ENCODE peak calls at places on chromosomes 16 and 17, in eight cellular contexts. One of them, this sample, is unnamed.

GRCh38 chr16:50547944-50548658 is at the start of gene NKD1:
- DNase-seq in GM23338: peak; percentile 80
- DNase-seq in breast epithelium: peak; percentile 24
- DNase-seq in uterus: peak; percentile 73
- DNase-seq in CD4-positive, CD25-positive, alpha-beta regulatory T cell: peak; percentile 53
- DNase-seq in CD8-positive, alpha-beta memory T cell: peak; percentile 60
- DNase-seq in GM23248: peak; percentile 75
- DNase-seq in iPS DF 6.9: peak; percentile 22
- DNase-seq in this sample: peak; percentile 71

GRCh38 chr17:40265337-40265736 is 22.3 kb upstream of the CDC6 start:
- DNase-seq in GM23338: no peak
- DNase-seq in breast epithelium: no peak
- DNase-seq in uterus: no peak
- DNase-seq in CD4-positive, CD25-positive, alpha-beta regulatory T cell: no peak
- DNase-seq in CD8-positive, alpha-beta memory T cell: no peak
- DNase-seq in GM23248: no peak
- DNase-seq in iPS DF 6.9: no peak
- DNase-seq in this sample: no peak

GRCh38 chr16:86619263-86619935 is 41.0 kb downstream of the FOXL1 start:
- DNase-seq in GM23338: peak; percentile 69
- DNase-seq in breast epithelium: no peak
- DNase-seq in uterus: no peak
- DNase-seq in CD4-positive, CD25-positive, alpha-beta regulatory T cell: no peak
- DNase-seq in CD8-positive, alpha-beta memory T cell: no peak
- DNase-seq in GM23248: peak; percentile 66
- DNase-seq in iPS DF 6.9: no peak
- DNase-seq in this sample: peak; percentile 85

GRCh38 chr16:78675312-78675711 is 575.9 kb downstream of the WWOX start:
- DNase-seq in GM23338: no peak
- DNase-seq in breast epithelium: no peak
- DNase-seq in uterus: no peak
- DNase-seq in CD4-positive, CD25-positive, alpha-beta regulatory T cell: no peak
- DNase-seq in CD8-positive, alpha-beta memory T cell: no peak
- DNase-seq in GM23248: peak; percentile 15
- DNase-seq in iPS DF 6.9: no peak
- DNase-seq in this sample: no peak

GRCh38 chr17:76982408-76983074 is 114.3 kb downstream of the MGAT5B start:
- DNase-seq in GM23338: no peak
- DNase-seq in breast epithelium: no peak
- DNase-seq in uterus: no peak
- DNase-seq in CD4-positive, CD25-positive, alpha-beta regulatory T cell: peak; percentile 47
- DNase-seq in CD8-positive, alpha-beta memory T cell: no peak
- DNase-seq in GM23248: no peak
- DNase-seq in iPS DF 6.9: no peak
- DNase-seq in this sample: no peak

GRCh38 chr16:17564856-17565255 is 94.1 kb upstream of the XYLT1 start:
- DNase-seq in GM23338: no peak
- DNase-seq in breast epithelium: no peak
- DNase-seq in uterus: no peak
- DNase-seq in CD4-positive, CD25-positive, alpha-beta regulatory T cell: no peak
- DNase-seq in CD8-positive, alpha-beta memory T cell: no peak
- DNase-seq in GM23248: no peak
- DNase-seq in iPS DF 6.9: no peak
- DNase-seq in this sample: no peak

GRCh38 chr17:46800573-46800972 is 17.9 kb downstream of the WNT3 start:
- DNase-seq in GM23338: no peak
- DNase-seq in breast epithelium: no peak
- DNase-seq in uterus: no peak
- DNase-seq in CD4-positive, CD25-positive, alpha-beta regulatory T cell: no peak
- DNase-seq in CD8-positive, alpha-beta memory T cell: no peak
- DNase-seq in GM23248: no peak
- DNase-seq in iPS DF 6.9: no peak
- DNase-seq in this sample: no peak

GRCh38 chr17:59757881-59758385 is 50.5 kb downstream of the VMP1 start:
- DNase-seq in GM23338: no peak
- DNase-seq in breast epithelium: no peak
- DNase-seq in uterus: no peak
- DNase-seq in CD4-positive, CD25-positive, alpha-beta regulatory T cell: no peak
- DNase-seq in CD8-positive, alpha-beta memory T cell: no peak
- DNase-seq in GM23248: no peak
- DNase-seq in iPS DF 6.9: no peak
- DNase-seq in this sample: no peak

GRCh38 chr17:39696731-39697130 is 3.1 kb upstream of the ERBB2 start:
- DNase-seq in GM23338: no peak
- DNase-seq in breast epithelium: no peak
- DNase-seq in uterus: no peak
- DNase-seq in CD4-positive, CD25-positive, alpha-beta regulatory T cell: no peak
- DNase-seq in CD8-positive, alpha-beta memory T cell: no peak
- DNase-seq in GM23248: no peak
- DNase-seq in iPS DF 6.9: no peak
- DNase-seq in this sample: no peak

GRCh38 chr17:46818929-46819859 is 702 bp upstream of the WNT3 start:
- DNase-seq in GM23338: peak; percentile 92
- DNase-seq in breast epithelium: no peak
- DNase-seq in uterus: no peak
- DNase-seq in CD4-positive, CD25-positive, alpha-beta regulatory T cell: peak; percentile 24
- DNase-seq in CD8-positive, alpha-beta memory T cell: no peak
- DNase-seq in GM23248: peak; percentile 43
- DNase-seq in iPS DF 6.9: no peak
- DNase-seq in this sample: no peak

GRCh38 chr16:84988328-84989080 is 22.8 kb downstream of the ZDHHC7 start:
- DNase-seq in GM23338: no peak
- DNase-seq in breast epithelium: no peak
- DNase-seq in uterus: no peak
- DNase-seq in CD4-positive, CD25-positive, alpha-beta regulatory T cell: no peak
- DNase-seq in CD8-positive, alpha-beta memory T cell: no peak
- DNase-seq in GM23248: no peak
- DNase-seq in iPS DF 6.9: no peak
- DNase-seq in this sample: no peak

GRCh38 chr17:43892672-43892975 is 14.7 kb downstream of the MPP2 start:
- DNase-seq in GM23338: no peak
- DNase-seq in breast epithelium: no peak
- DNase-seq in uterus: no peak
- DNase-seq in CD4-positive, CD25-positive, alpha-beta regulatory T cell: no peak
- DNase-seq in CD8-positive, alpha-beta memory T cell: no peak
- DNase-seq in GM23248: no peak
- DNase-seq in iPS DF 6.9: no peak
- DNase-seq in this sample: no peak

GRCh38 chr17:49495842-49496182 is 719 bp downstream of the NGFR start:
- DNase-seq in GM23338: peak; percentile 61
- DNase-seq in breast epithelium: no peak
- DNase-seq in uterus: no peak
- DNase-seq in CD4-positive, CD25-positive, alpha-beta regulatory T cell: no peak
- DNase-seq in CD8-positive, alpha-beta memory T cell: no peak
- DNase-seq in GM23248: no peak
- DNase-seq in iPS DF 6.9: no peak
- DNase-seq in this sample: no peak

GRCh38 chr16:88342491-88342890 is 40.3 kb upstream of the ZNF469 start:
- DNase-seq in GM23338: no peak
- DNase-seq in breast epithelium: no peak
- DNase-seq in uterus: no peak
- DNase-seq in CD4-positive, CD25-positive, alpha-beta regulatory T cell: no peak
- DNase-seq in CD8-positive, alpha-beta memory T cell: no peak
- DNase-seq in GM23248: no peak
- DNase-seq in iPS DF 6.9: no peak
- DNase-seq in this sample: no peak

GRCh38 chr16:85562102-85562786 is 50.9 kb upstream of the GSE1 start:
- DNase-seq in GM23338: no peak
- DNase-seq in breast epithelium: no peak
- DNase-seq in uterus: no peak
- DNase-seq in CD4-positive, CD25-positive, alpha-beta regulatory T cell: no peak
- DNase-seq in CD8-positive, alpha-beta memory T cell: no peak
- DNase-seq in GM23248: no peak
- DNase-seq in iPS DF 6.9: no peak
- DNase-seq in this sample: no peak

GRCh38 chr16:66507731-66508239 is 42.1 kb downstream of the TK2 start:
- DNase-seq in GM23338: no peak
- DNase-seq in breast epithelium: no peak
- DNase-seq in uterus: no peak
- DNase-seq in CD4-positive, CD25-positive, alpha-beta regulatory T cell: no peak
- DNase-seq in CD8-positive, alpha-beta memory T cell: no peak
- DNase-seq in GM23248: no peak
- DNase-seq in iPS DF 6.9: no peak
- DNase-seq in this sample: no peak

GRCh38 chr16:50308237-50308965 is 42.0 kb downstream of the ADCY7 start:
- DNase-seq in GM23338: no peak
- DNase-seq in breast epithelium: no peak
- DNase-seq in uterus: no peak
- DNase-seq in CD4-positive, CD25-positive, alpha-beta regulatory T cell: no peak
- DNase-seq in CD8-positive, alpha-beta memory T cell: no peak
- DNase-seq in GM23248: no peak
- DNase-seq in iPS DF 6.9: no peak
- DNase-seq in this sample: no peak

GRCh38 chr17:74480290-74480689 is 13.9 kb downstream of the CD300A start:
- DNase-seq in GM23338: no peak
- DNase-seq in breast epithelium: no peak
- DNase-seq in uterus: no peak
- DNase-seq in CD4-positive, CD25-positive, alpha-beta regulatory T cell: no peak
- DNase-seq in CD8-positive, alpha-beta memory T cell: no peak
- DNase-seq in GM23248: no peak
- DNase-seq in iPS DF 6.9: no peak
- DNase-seq in this sample: no peak
- H3K27ac ChIP-seq in GM23338: no peak overlapping the region
- H3K27ac ChIP-seq in breast epithelium: no peak overlapping the region
- H3K27ac ChIP-seq in uterus: no peak overlapping the region
- H3K27ac ChIP-seq in CD4-positive, CD25-positive, alpha-beta regulatory T cell: no peak overlapping the region
- H3K27ac ChIP-seq in CD8-positive, alpha-beta memory T cell: no peak overlapping the region
- H3K27ac ChIP-seq in GM23248: no peak overlapping the region
- H3K27ac ChIP-seq in iPS DF 6.9: no peak overlapping the region
- H3K27ac ChIP-seq in this sample: no peak overlapping the region

DNA sequence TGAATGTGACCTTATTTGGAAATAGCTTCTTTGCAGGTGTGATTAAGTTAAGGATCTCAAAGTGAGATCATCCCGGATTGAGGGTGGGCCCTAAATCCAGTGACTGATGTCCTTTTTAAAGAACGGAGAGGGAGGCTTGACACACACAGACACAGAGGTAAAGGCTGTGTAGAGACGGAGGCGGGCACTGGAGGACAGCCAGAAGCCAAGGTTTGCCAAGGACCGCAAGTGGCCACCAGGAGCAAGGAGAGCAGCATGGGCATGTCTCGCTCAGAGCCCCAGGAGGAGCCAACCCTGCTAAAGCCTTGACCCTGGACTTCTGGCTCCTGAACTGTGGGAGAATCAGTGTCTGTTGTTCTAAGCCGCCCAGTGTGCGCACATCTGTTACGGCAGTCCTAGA is 15.4 kb downstream of the CNGB1 start:
- DNase-seq in GM23338: no peak
- DNase-seq in breast epithelium: peak; percentile 71
- DNase-seq in uterus: no peak
- DNase-seq in CD4-positive, CD25-positive, alpha-beta regulatory T cell: no peak
- DNase-seq in CD8-positive, alpha-beta memory T cell: no peak
- DNase-seq in GM23248: no peak
- DNase-seq in iPS DF 6.9: no peak
- DNase-seq in this sample: no peak
- H3K27me3 ChIP-seq in GM23338: no peaks in the 10 kb centered on the region
- H3K27me3 ChIP-seq in breast epithelium: no peaks in the 10 kb centered on the region
- H3K27me3 ChIP-seq in uterus: no peaks in the 10 kb centered on the region
- H3K27me3 ChIP-seq in CD4-positive, CD25-positive, alpha-beta regulatory T cell: no peaks in the 10 kb centered on the region
- H3K27me3 ChIP-seq in CD8-positive, alpha-beta memory T cell: no peaks in the 10 kb centered on the region
- H3K27me3 ChIP-seq in GM23248: peaks cover 5% of the 10 kb centered on the region
- H3K27me3 ChIP-seq in iPS DF 6.9: no peaks in the 10 kb centered on the region
- H3K27me3 ChIP-seq in this sample: no peaks in the 10 kb centered on the region

GRCh38 chr16:57800213-57801097 is 1.8 kb downstream of the KIFC3 start:
- DNase-seq in GM23338: no peak
- DNase-seq in breast epithelium: no peak
- DNase-seq in uterus: no peak
- DNase-seq in CD4-positive, CD25-positive, alpha-beta regulatory T cell: no peak
- DNase-seq in CD8-positive, alpha-beta memory T cell: no peak
- DNase-seq in GM23248: no peak
- DNase-seq in iPS DF 6.9: no peak
- DNase-seq in this sample: no peak

GRCh38 chr16:57803413-57803990 is 1.2 kb upstream of the KIFC3 start:
- DNase-seq in GM23338: peak; percentile 43
- DNase-seq in breast epithelium: no peak
- DNase-seq in uterus: no peak
- DNase-seq in CD4-positive, CD25-positive, alpha-beta regulatory T cell: no peak
- DNase-seq in CD8-positive, alpha-beta memory T cell: no peak
- DNase-seq in GM23248: no peak
- DNase-seq in iPS DF 6.9: no peak
- DNase-seq in this sample: no peak

GRCh38 chr16:57802635-57803412 is 533 bp upstream of the KIFC3 start:
- DNase-seq in GM23338: peak; percentile 54
- DNase-seq in breast epithelium: no peak
- DNase-seq in uterus: no peak
- DNase-seq in CD4-positive, CD25-positive, alpha-beta regulatory T cell: no peak
- DNase-seq in CD8-positive, alpha-beta memory T cell: no peak
- DNase-seq in GM23248: no peak
- DNase-seq in iPS DF 6.9: no peak
- DNase-seq in this sample: no peak

GRCh38 chr16:57801098-57801855 is 1.0 kb downstream of the KIFC3 start:
- DNase-seq in GM23338: peak; percentile 47
- DNase-seq in breast epithelium: no peak
- DNase-seq in uterus: no peak
- DNase-seq in CD4-positive, CD25-positive, alpha-beta regulatory T cell: no peak
- DNase-seq in CD8-positive, alpha-beta memory T cell: no peak
- DNase-seq in GM23248: peak; percentile 88
- DNase-seq in iPS DF 6.9: no peak
- DNase-seq in this sample: no peak

GRCh38 chr16:57801856-57802634 is at the start of gene KIFC3:
- DNase-seq in GM23338: peak; percentile 64
- DNase-seq in breast epithelium: no peak
- DNase-seq in uterus: peak; percentile 88
- DNase-seq in CD4-positive, CD25-positive, alpha-beta regulatory T cell: peak; percentile 44
- DNase-seq in CD8-positive, alpha-beta memory T cell: peak; percentile 69
- DNase-seq in GM23248: peak; percentile 92
- DNase-seq in iPS DF 6.9: no peak
- DNase-seq in this sample: peak; percentile 92
- H3K4me1 ChIP-seq in GM23338: peaks cover 45% of the 10 kb centered on the region
- H3K4me1 ChIP-seq in breast epithelium: peaks cover 12% of the 10 kb centered on the region
- H3K4me1 ChIP-seq in uterus: peaks cover 23% of the 10 kb centered on the region
- H3K4me1 ChIP-seq in CD4-positive, CD25-positive, alpha-beta regulatory T cell: peaks cover 5% of the 10 kb centered on the region
- H3K4me1 ChIP-seq in CD8-positive, alpha-beta memory T cell: peaks cover 22% of the 10 kb centered on the region
- H3K4me1 ChIP-seq in GM23248: peaks cover 29% of the 10 kb centered on the region
- H3K4me1 ChIP-seq in iPS DF 6.9: peaks cover 17% of the 10 kb centered on the region
- H3K4me1 ChIP-seq in this sample: no peaks in the 10 kb centered on the region

DNA sequence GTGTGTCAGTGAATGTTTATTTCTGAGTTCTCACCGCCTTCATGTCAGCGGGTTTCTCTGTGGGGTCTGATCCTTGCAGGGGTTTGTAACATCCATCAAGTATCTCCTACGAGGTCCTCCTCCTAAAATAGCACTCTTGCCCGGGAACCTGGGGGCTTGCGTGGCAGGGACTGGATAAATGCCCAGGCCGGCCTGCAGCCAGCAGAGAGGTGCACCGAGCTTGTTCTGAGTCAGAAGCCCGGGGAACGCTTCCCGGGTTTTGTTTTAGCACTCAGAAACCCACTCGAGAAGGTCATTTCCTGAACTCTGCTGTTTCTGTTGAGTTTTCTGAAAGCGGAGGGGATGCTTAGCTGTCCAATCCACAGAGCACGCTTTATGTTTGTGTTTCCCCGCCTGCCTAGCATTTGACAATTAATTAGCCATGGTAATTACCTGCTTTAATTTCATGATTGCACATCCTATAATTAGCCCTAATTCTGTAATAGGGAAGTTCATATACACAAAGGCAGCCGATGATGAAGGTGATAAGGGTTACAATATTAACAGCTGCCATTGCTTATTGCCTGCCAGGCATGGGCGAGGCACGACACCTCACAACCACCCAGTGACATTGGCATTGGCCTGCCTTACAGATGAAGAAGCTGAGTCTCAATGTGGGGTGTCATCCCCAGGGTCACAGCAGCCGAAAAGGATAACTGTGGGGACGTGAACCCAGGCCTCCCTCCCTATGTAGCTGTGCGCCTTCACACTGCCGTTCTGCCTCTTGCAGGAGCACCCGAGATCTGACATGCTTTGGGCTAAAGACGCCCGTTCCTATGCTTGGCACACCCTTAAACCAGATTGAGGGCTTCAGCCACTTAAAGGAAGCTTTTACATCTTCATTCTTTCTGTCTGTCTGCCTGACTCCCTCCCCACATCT is 333.1 kb downstream of the CPPED1 start:
- DNase-seq in GM23338: no peak
- DNase-seq in breast epithelium: no peak
- DNase-seq in uterus: peak; percentile 58
- DNase-seq in CD4-positive, CD25-positive, alpha-beta regulatory T cell: no peak
- DNase-seq in CD8-positive, alpha-beta memory T cell: no peak
- DNase-seq in GM23248: no peak
- DNase-seq in iPS DF 6.9: no peak
- DNase-seq in this sample: no peak
- H3K27ac ChIP-seq in GM23338: no peak overlapping the region
- H3K27ac ChIP-seq in breast epithelium: no peak overlapping the region
- H3K27ac ChIP-seq in uterus: peak overlapping the region; percentile 21
- H3K27ac ChIP-seq in CD4-positive, CD25-positive, alpha-beta regulatory T cell: no peak overlapping the region
- H3K27ac ChIP-seq in CD8-positive, alpha-beta memory T cell: no peak overlapping the region
- H3K27ac ChIP-seq in GM23248: no peak overlapping the region
- H3K27ac ChIP-seq in iPS DF 6.9: no peak overlapping the region
- H3K27ac ChIP-seq in this sample: no peak overlapping the region

This sample was measured in tibial artery.